ENCODE peak calls at places on chromosomes 13 and 19, in eight cellular contexts. E, R, W, H, B, L, F and I are unnamed samples.

GRCh38 chr19:16367269-16367683 is 42.6 kb downstream of the KLF2 start:
- DNase-seq in E (no peak), R (no peak), W (peak; percentile 83), H (no peak), B (no peak), L (no peak), F (no peak), I (no peak)

GRCh38 chr13:91323349-91323748 is 24.1 kb upstream of the MIR17HG start:
- DNase-seq in E (no peak), R (no peak), W (no peak), H (no peak), B (no peak), L (no peak), F (no peak), I (no peak)

GRCh38 chr13:49739498-49740187 is 48.4 kb upstream of the EBPL start:
- DNase-seq in E (no peak), R (no peak), W (no peak), H (no peak), B (no peak), L (no peak), F (no peak), I (no peak)

GRCh38 chr19:1125601-1126533 is 22.1 kb downstream of the GPX4 start:
- DNase-seq in E (no peak), R (no peak), W (no peak), H (no peak), B (peak; percentile 83), L (no peak), F (no peak), I (peak; percentile 57)

GRCh38 chr19:40650749-40651305 is 39.6 kb downstream of the NUMBL start:
- DNase-seq in E (peak; percentile 90), R (no peak), W (no peak), H (no peak), B (peak; percentile 72), L (no peak), F (no peak), I (peak; percentile 93)

GRCh38 chr19:35901854-35902661 is at the start of gene HCST:
- DNase-seq in E (peak; percentile 12), R (no peak), W (peak; percentile 76), H (no peak), B (no peak), L (no peak), F (no peak), I (peak; percentile 79)

GRCh38 chr13:113123226-113124150 is 889 bp downstream of the F10 start:
- DNase-seq in E (no peak), R (no peak), W (peak; percentile 43), H (peak; percentile 52), B (no peak), L (peak; percentile 50), F (no peak), I (no peak)

GRCh38 chr19:45834970-45835369 is 19.9 kb upstream of the RSPH6A start:
- DNase-seq in E (no peak), R (no peak), W (no peak), H (no peak), B (no peak), L (no peak), F (no peak), I (no peak)